ENCODE peak calls at places on chromosomes 7 and 10, in eight cellular contexts. S is activated T-cell treated with anti-CD3 and anti-CD28 coated beads, Interleukin-2, amount 50 U/mL, for 4 hours; V is MCF 10A; C is heart left ventricle; U is IMR-90; T is GM13976; R is NCI-H345; Y is GM23338. F is an unnamed sample.

GRCh38 chr7:25083201-25083600 is 41.9 kb downstream of the CYCS start:
- DNase-seq in Y (no peak), S (no peak), U (peak), V (no peak), R (no peak), T (no peak), C (no peak), F (no peak)

GRCh38 chr10:7333995-7334964 is 76.6 kb downstream of the SFMBT2 start:
- DNase-seq in R (no peak), V (no peak), C (peak), S (no peak), U (peak), T (no peak), Y (peak), F (no peak)

GRCh38 chr7:67764312-67764711 is 767.7 kb downstream of the TYW1 start:
- DNase-seq in Y (no peak), V (no peak), S (no peak), T (no peak), U (no peak), R (no peak), C (no peak), F (no peak)

GRCh38 chr10:46106410-46107255 is 60.6 kb upstream of the MSMB start:
- DNase-seq in V (peak), Y (peak), U (peak), R (peak), C (peak), T (peak), S (peak), F (peak)

GRCh38 chr10:47384148-47384921 is at the start of gene ZNF488:
- DNase-seq in Y (peak), S (peak), R (peak), T (peak), V (peak), C (peak), U (peak), F (peak)

GRCh38 chr10:129744134-129744895 is 219.8 kb downstream of the EBF3 start:
- DNase-seq in S (no peak), C (no peak), T (no peak), U (no peak), Y (no peak), V (no peak), R (no peak), F (no peak)

GRCh38 chr10:76558996-76559888 is 1078.4 kb downstream of the KCNMA1 start:
- DNase-seq in R (no peak), T (no peak), U (peak), Y (no peak), S (no peak), V (peak), C (no peak), F (peak)

GRCh38 chr10:85857305-85857704 is 509.3 kb downstream of the GRID1 start:
- DNase-seq in V (no peak), C (no peak), R (no peak), U (no peak), S (no peak), T (no peak), Y (no peak), F (no peak)

GRCh38 chr7:17380696-17381662 is 82.5 kb downstream of the AHR start:
- DNase-seq in Y (no peak), S (no peak), U (peak), R (no peak), C (no peak), V (no peak), T (no peak), F (no peak)

GRCh38 chr7:1671876-1672451 is 1.9 kb downstream of the ELFN1 start:
- DNase-seq in T (no peak), V (no peak), U (no peak), S (no peak), C (no peak), Y (no peak), R (no peak), F (no peak)

GRCh38 chr7:70693300-70693689 is 438.6 kb upstream of the GALNT17 start:
- DNase-seq in U (no peak), V (no peak), C (no peak), Y (no peak), R (no peak), S (no peak), T (no peak), F (peak)

GRCh38 chr7:43565786-43566185 is 17.1 kb upstream of the STK17A start:
- DNase-seq in Y (no peak), S (no peak), R (no peak), U (peak), V (no peak), T (no peak), C (no peak), F (no peak)

GRCh38 chr7:33062023-33062781 is at the start of gene NT5C3A:
- DNase-seq in C (peak), U (no peak), S (peak), V (peak), R (peak), Y (peak), T (peak), F (peak)

GRCh38 chr10:77406764-77407430 is 230.7 kb downstream of the KCNMA1 start:
- DNase-seq in S (no peak), Y (no peak), V (no peak), U (no peak), C (no peak), R (no peak), T (no peak), F (no peak)